ENCODE peak calls at places on chromosome 20, in eight cellular contexts. L, A, P, S, R, I, Y and Q are unnamed samples. For H3K4me1, the result is how much of the 10 kb centered on the place peaks cover.

GRCh38 chr20:43037605-43038309 is 151.9 kb downstream of the PTPRT start:
- DNase-seq in R (no peak), I (no peak), P (no peak), A (no peak), Y (no peak), S (no peak), L (no peak), Q (no peak)

GRCh38 chr20:5680227-5680626 is 70.0 kb upstream of the SHLD1 start:
- DNase-seq in I (no peak), A (no peak), S (no peak), R (no peak), L (peak), Y (no peak), P (no peak), Q (no peak)

GRCh38 chr20:10337291-10337690 is 96.7 kb downstream of the MKKS start:
- DNase-seq in P (no peak), I (no peak), Y (no peak), S (no peak), R (no peak), L (no peak), A (no peak), Q (no peak)

GRCh38 chr20:1674361-1674760 is 16.8 kb upstream of the SIRPG start:
- DNase-seq in R (peak), I (no peak), L (no peak), Y (no peak), S (no peak), A (no peak), P (no peak), Q (no peak)

GRCh38 chr20:32634041-32634805 is 39.5 kb downstream of the C20orf203 start:
- DNase-seq in L (peak), Y (no peak), I (no peak), R (no peak), A (no peak), S (no peak), P (no peak), Q (no peak)

GRCh38 chr20:4375881-4376280 is 345.8 kb upstream of the PRND start:
- DNase-seq in L (peak), R (no peak), S (no peak), I (no peak), Y (no peak), P (no peak), A (no peak), Q (no peak)

GRCh38 chr20:41137412-41138216 is at the start of gene PLCG1:
- DNase-seq in I (peak), L (peak), S (peak), R (peak), P (peak), A (peak), Y (peak), Q (peak)

GRCh38 chr20:18831830-18832229 is 18.2 kb downstream of the SCP2D1 start:
- DNase-seq in I (no peak), A (no peak), R (no peak), S (no peak), Y (peak), P (no peak), L (peak), Q (no peak)

GRCh38 chr20:55365745-55366144 is 639.6 kb downstream of the CBLN4 start:
- DNase-seq in S (no peak), P (no peak), Y (no peak), R (no peak), I (no peak), A (no peak), L (no peak), Q (no peak)

GRCh38 chr20:2558581-2559301 is 22.4 kb downstream of the TMC2 start:
- DNase-seq in Y (no peak), L (no peak), S (no peak), A (no peak), P (peak), I (no peak), R (no peak), Q (no peak)

GRCh38 chr20:25251019-25251418 is 3.1 kb downstream of the PYGB start:
- DNase-seq in P (no peak), L (no peak), R (no peak), I (no peak), S (no peak), A (no peak), Y (no peak), Q (no peak)
- H3K4me1 ChIP-seq in P (half or more), L (under half), R (half or more), I (under half), S (under half), A (under half), Y (under half), Q (half or more)

GRCh38 chr20:63499333-63499969 is 568 bp upstream of the EEF1A2 start:
- DNase-seq in P (no peak), I (no peak), A (no peak), L (no peak), S (no peak), Y (no peak), R (no peak), Q (peak)

GRCh38 chr20:63497138-63497945 is 1.5 kb downstream of the EEF1A2 start:
- DNase-seq in P (no peak), Y (no peak), S (no peak), I (no peak), L (no peak), A (no peak), R (no peak), Q (peak)

GRCh38 chr20:63497946-63498935 is 642 bp downstream of the EEF1A2 start:
- DNase-seq in A (no peak), P (peak), S (no peak), R (peak), Y (no peak), I (no peak), L (peak), Q (peak)

GRCh38 chr20:63500151-63500901 is 1.4 kb upstream of the EEF1A2 start:
- DNase-seq in A (no peak), R (no peak), P (no peak), S (no peak), I (no peak), Y (no peak), L (no peak), Q (peak)

GRCh38 chr20:63498950-63499332 is at the start of gene EEF1A2:
- DNase-seq in Y (no peak), R (peak), A (no peak), L (no peak), S (no peak), I (no peak), P (peak), Q (peak)
- H3K4me3 ChIP-seq in Y (peak), R (peak), A (peak), L (peak), S (peak), I (peak), P (peak), Q (peak)

GRCh38 chr20:47345214-47345613 is 11.3 kb downstream of the ZMYND8 start:
- DNase-seq in Y (no peak), A (no peak), S (no peak), P (no peak), R (no peak), I (no peak), L (no peak), Q (no peak)

GRCh38 chr20:47348539-47349142 is 7.9 kb downstream of the ZMYND8 start:
- DNase-seq in P (no peak), L (no peak), S (no peak), A (peak), Y (no peak), R (no peak), I (no peak), Q (no peak)

GRCh38 chr20:47347661-47348462 is 8.6 kb downstream of the ZMYND8 start:
- DNase-seq in L (no peak), S (no peak), R (no peak), P (no peak), I (no peak), Y (no peak), A (no peak), Q (no peak)

GRCh38 chr20:47343007-47343472 is 13.5 kb downstream of the ZMYND8 start:
- DNase-seq in I (no peak), P (no peak), S (no peak), R (no peak), L (peak), Y (no peak), A (no peak), Q (no peak)

GRCh38 chr20:47346172-47346571 is 10.3 kb downstream of the ZMYND8 start:
- DNase-seq in A (no peak), P (no peak), S (no peak), Y (no peak), I (no peak), R (no peak), L (no peak), Q (no peak)
- TF ChIP-seq POLR2A in A (no peak), P (no peak), S (no peak), Y (no peak), I (no peak), R (no peak), L (no peak), Q (no peak)

GRCh38 chr20:8388707-8389106 is 256.6 kb downstream of the PLCB1 start:
- DNase-seq in P (no peak), S (no peak), I (no peak), L (peak), A (no peak), R (no peak), Y (no peak), Q (no peak)
- H3K4me1 ChIP-seq in P (under half), S (under half), I (under half), L (under half), A (under half), R (under half), Y (under half), Q (under half)

DNA sequence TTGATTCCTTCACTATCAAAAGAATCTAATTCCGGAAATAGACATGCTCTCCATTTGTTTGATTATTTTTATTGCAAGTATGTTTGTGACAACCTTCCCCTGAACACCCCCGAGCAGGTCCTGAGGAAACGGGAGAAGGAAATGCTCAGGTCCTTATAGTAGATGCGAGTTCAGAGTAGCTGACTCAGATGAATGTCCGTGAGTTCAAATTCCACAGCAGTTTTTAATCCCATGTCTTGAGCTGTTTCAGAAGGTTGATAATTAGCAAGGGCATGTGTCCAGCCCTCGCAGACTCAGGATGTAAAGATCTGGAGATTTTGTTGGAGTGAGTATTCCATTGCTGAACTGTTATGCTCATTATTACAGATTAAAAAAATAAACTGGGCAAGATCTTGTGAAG is 169.3 kb downstream of the BCAS1 start:
- DNase-seq in P (peak), R (no peak), Y (no peak), I (no peak), A (peak), S (no peak), L (peak), Q (no peak)
- H3K4me3 ChIP-seq in P (no peak), R (no peak), Y (no peak), I (no peak), A (no peak), S (no peak), L (no peak), Q (no peak)

GRCh38 chr20:35597186-35597585 is 18.4 kb upstream of the SPAG4 start:
- DNase-seq in A (no peak), L (no peak), I (no peak), P (no peak), S (no peak), Y (no peak), R (no peak), Q (no peak)
- TF ChIP-seq POLR2A in A (no peak), L (no peak), I (no peak), P (no peak), S (no peak), Y (no peak), R (no peak), Q (no peak)

GRCh38 chr20:45917790-45918141 is 5.8 kb upstream of the PLTP start:
- DNase-seq in R (no peak), L (peak), A (no peak), S (peak), P (no peak), Y (peak), I (no peak), Q (no peak)
- H3K4me1 ChIP-seq in R (under half), L (under half), A (under half), S (under half), P (under half), Y (under half), I (under half), Q (under half)

DNA sequence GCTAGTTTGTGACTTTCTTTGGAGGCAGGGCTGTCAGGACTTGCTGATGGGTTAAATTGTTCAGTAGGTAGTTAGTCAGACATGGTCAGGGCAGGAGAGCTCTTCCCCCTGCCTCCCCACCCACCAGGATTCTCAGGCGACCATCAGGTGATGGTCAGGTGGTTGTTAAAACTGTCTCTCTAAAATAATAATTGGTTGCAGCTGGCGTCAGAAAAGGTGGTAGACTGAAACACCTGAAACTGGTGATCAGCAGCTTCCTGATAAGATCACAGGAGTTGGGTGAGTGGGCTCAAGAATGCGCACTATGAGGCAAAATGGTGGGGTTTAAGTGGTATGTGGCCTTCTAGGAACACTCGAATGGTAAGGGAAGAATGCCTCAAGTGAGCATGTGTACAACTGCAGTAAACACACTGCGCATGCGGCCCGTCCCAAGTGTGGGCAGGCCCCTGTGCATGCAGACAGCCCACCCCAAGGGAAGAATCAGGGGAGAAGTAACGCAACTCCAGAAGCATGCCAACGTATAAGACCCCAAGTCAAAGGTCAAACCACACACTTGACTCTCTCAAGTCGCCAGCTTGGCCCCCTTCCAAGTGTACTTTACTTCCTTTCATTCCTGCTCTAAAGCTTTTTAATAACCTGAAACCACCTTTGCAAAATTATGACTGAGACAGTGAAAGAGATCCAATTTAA is 7.9 kb upstream of the BLCAP start:
- DNase-seq in A (no peak), R (no peak), S (no peak), L (no peak), Y (no peak), I (no peak), P (no peak), Q (no peak)
- H3K4me3 ChIP-seq in A (no peak), R (no peak), S (no peak), L (no peak), Y (no peak), I (no peak), P (no peak), Q (no peak)

GRCh38 chr20:35618372-35619131 is 2.9 kb downstream of the SPAG4 start:
- DNase-seq in R (no peak), I (no peak), A (peak), S (peak), Y (peak), P (peak), L (peak), Q (no peak)

GRCh38 chr20:35615667-35616464 is at the start of gene SPAG4:
- DNase-seq in L (peak), I (peak), A (no peak), P (peak), S (peak), Y (peak), R (peak), Q (peak)

GRCh38 chr20:35618032-35618371 is 2.4 kb downstream of the SPAG4 start:
- DNase-seq in I (no peak), S (no peak), P (no peak), Y (peak), R (no peak), A (no peak), L (no peak), Q (no peak)

GRCh38 chr20:35617397-35618031 is 1.9 kb downstream of the SPAG4 start:
- DNase-seq in R (peak), Y (peak), A (peak), I (no peak), P (peak), L (peak), S (peak), Q (peak)

GRCh38 chr20:35616465-35617396 is 1.1 kb downstream of the SPAG4 start:
- DNase-seq in L (peak), Y (peak), R (peak), P (peak), A (peak), S (peak), I (peak), Q (peak)
- TF ChIP-seq POLR2A in L (peak), Y (peak), R (no peak), P (peak), A (peak), S (peak), I (peak), Q (peak)